ENCODE peak calls at places on chromosome 13, in eight cellular contexts. R is endodermal cell, L is thoracic aorta, I is dorsolateral prefrontal cortex, F is neural crest cell, Y is psoas muscle, T is vagina, J is A549. H is an unnamed sample.

GRCh38 chr13:80040219-80040976 is 300.5 kb downstream of the SPRY2 start:
- DNase-seq in R (no peak), L (no peak), I (no peak), F (no peak), Y (no peak), T (no peak), J (peak), H (no peak)

GRCh38 chr13:112759834-112760233 is 70.0 kb downstream of the ATP11A start:
- DNase-seq in R (no peak), L (no peak), I (no peak), F (no peak), Y (no peak), T (no peak), J (no peak), H (no peak)

GRCh38 chr13:58712191-58712590 is 1080.6 kb downstream of the PCDH17 start:
- DNase-seq in R (peak), L (no peak), I (no peak), F (no peak), Y (no peak), T (no peak), J (no peak), H (no peak)

GRCh38 chr13:50574731-50575130 is 268.8 kb downstream of the DLEU7 start:
- DNase-seq in R (no peak), L (no peak), I (no peak), F (no peak), Y (no peak), T (no peak), J (no peak), H (no peak)

GRCh38 chr13:40984670-40985366 is 34.3 kb downstream of the ELF1 start:
- DNase-seq in R (no peak), L (no peak), I (no peak), F (no peak), Y (no peak), T (no peak), J (no peak), H (no peak)

GRCh38 chr13:50450279-50450678 is 393.2 kb downstream of the DLEU7 start:
- DNase-seq in R (no peak), L (no peak), I (no peak), F (no peak), Y (no peak), T (no peak), J (no peak), H (no peak)

GRCh38 chr13:111661776-111662175 is 341.3 kb downstream of the TEX29 start:
- DNase-seq in R (no peak), L (no peak), I (no peak), F (no peak), Y (no peak), T (peak), J (no peak), H (no peak)

GRCh38 chr13:23421596-23421995 is 11.9 kb downstream of the SACS start:
- DNase-seq in R (no peak), L (no peak), I (no peak), F (no peak), Y (no peak), T (no peak), J (no peak), H (no peak)

GRCh38 chr13:30341815-30342570 is 34.6 kb upstream of the KATNAL1 start:
- DNase-seq in R (no peak), L (peak), I (peak), F (no peak), Y (peak), T (no peak), J (no peak), H (peak)

GRCh38 chr13:109840201-109840892 is 54.0 kb upstream of the IRS2 start:
- DNase-seq in R (no peak), L (no peak), I (no peak), F (no peak), Y (no peak), T (no peak), J (no peak), H (no peak)

GRCh38 chr13:81609335-81609734 is 1268.4 kb upstream of the SPRY2 start:
- DNase-seq in R (no peak), L (no peak), I (no peak), F (no peak), Y (no peak), T (no peak), J (no peak), H (no peak)

GRCh38 chr13:27533155-27533643 is 82.8 kb upstream of the MTIF3 start:
- DNase-seq in R (peak), L (no peak), I (peak), F (peak), Y (peak), T (no peak), J (peak), H (peak)

GRCh38 chr13:62212246-62212645 is 796.6 kb upstream of the PCDH20 start:
- DNase-seq in R (peak), L (no peak), I (no peak), F (no peak), Y (peak), T (no peak), J (no peak), H (no peak)

GRCh38 chr13:51919531-51919930 is 57.8 kb downstream of the CCDC70 start:
- DNase-seq in R (no peak), L (no peak), I (no peak), F (no peak), Y (no peak), T (no peak), J (no peak), H (no peak)

GRCh38 chr13:62290542-62290941 is 874.9 kb upstream of the PCDH20 start:
- DNase-seq in R (no peak), L (no peak), I (no peak), F (no peak), Y (no peak), T (no peak), J (no peak), H (no peak)

GRCh38 chr13:44052843-44053607 is 173.3 kb downstream of the LACC1 start:
- DNase-seq in R (peak), L (peak), I (peak), F (no peak), Y (no peak), T (no peak), J (no peak), H (no peak)

GRCh38 chr13:30116379-30116778 is 191.0 kb downstream of the KATNAL1 start:
- DNase-seq in R (no peak), L (no peak), I (no peak), F (no peak), Y (no peak), T (no peak), J (no peak), H (no peak)

GRCh38 chr13:32537580-32538233 is 888 bp downstream of the N4BP2L2 start:
- DNase-seq in R (peak), L (no peak), I (no peak), F (peak), Y (peak), T (no peak), J (no peak), H (peak)

GRCh38 chr13:49952168-49952567 is 16.0 kb upstream of the SPRYD7 start:
- DNase-seq in R (no peak), L (no peak), I (no peak), F (no peak), Y (no peak), T (no peak), J (no peak), H (no peak)

GRCh38 chr13:109154146-109154545 is 524.7 kb downstream of the MYO16 start:
- DNase-seq in R (no peak), L (no peak), I (no peak), F (no peak), Y (no peak), T (no peak), J (no peak), H (no peak)

GRCh38 chr13:48749699-48750473 is 96.2 kb downstream of the CYSLTR2 start:
- DNase-seq in R (peak), L (peak), I (peak), F (peak), Y (peak), T (no peak), J (peak), H (peak)

GRCh38 chr13:111385182-111385857 is 64.9 kb downstream of the TEX29 start:
- DNase-seq in R (peak), L (no peak), I (no peak), F (no peak), Y (no peak), T (no peak), J (no peak), H (no peak)

GRCh38 chr13:38656699-38657098 is 30.2 kb upstream of the FREM2 start:
- DNase-seq in R (no peak), L (no peak), I (no peak), F (no peak), Y (no peak), T (no peak), J (no peak), H (peak)

GRCh38 chr13:52395704-52396103 is 10.3 kb downstream of the THSD1 start:
- DNase-seq in R (no peak), L (no peak), I (no peak), F (no peak), Y (no peak), T (no peak), J (no peak), H (no peak)

GRCh38 chr13:39415403-39415802 is 187.6 kb downstream of the LHFPL6 start:
- DNase-seq in R (peak), L (no peak), I (no peak), F (peak), Y (peak), T (no peak), J (no peak), H (peak)

GRCh38 chr13:29454931-29455481 is 140.5 kb downstream of the SLC7A1 start:
- DNase-seq in R (peak), L (no peak), I (no peak), F (no peak), Y (no peak), T (no peak), J (peak), H (peak)

GRCh38 chr13:57352114-57352513 is 185.1 kb downstream of the PRR20E start:
- DNase-seq in R (no peak), L (no peak), I (no peak), F (no peak), Y (no peak), T (no peak), J (no peak), H (no peak)

GRCh38 chr13:95019886-95020285 is 281.4 kb downstream of the ABCC4 start:
- DNase-seq in R (no peak), L (no peak), I (no peak), F (no peak), Y (no peak), T (no peak), J (no peak), H (no peak)

DNA sequence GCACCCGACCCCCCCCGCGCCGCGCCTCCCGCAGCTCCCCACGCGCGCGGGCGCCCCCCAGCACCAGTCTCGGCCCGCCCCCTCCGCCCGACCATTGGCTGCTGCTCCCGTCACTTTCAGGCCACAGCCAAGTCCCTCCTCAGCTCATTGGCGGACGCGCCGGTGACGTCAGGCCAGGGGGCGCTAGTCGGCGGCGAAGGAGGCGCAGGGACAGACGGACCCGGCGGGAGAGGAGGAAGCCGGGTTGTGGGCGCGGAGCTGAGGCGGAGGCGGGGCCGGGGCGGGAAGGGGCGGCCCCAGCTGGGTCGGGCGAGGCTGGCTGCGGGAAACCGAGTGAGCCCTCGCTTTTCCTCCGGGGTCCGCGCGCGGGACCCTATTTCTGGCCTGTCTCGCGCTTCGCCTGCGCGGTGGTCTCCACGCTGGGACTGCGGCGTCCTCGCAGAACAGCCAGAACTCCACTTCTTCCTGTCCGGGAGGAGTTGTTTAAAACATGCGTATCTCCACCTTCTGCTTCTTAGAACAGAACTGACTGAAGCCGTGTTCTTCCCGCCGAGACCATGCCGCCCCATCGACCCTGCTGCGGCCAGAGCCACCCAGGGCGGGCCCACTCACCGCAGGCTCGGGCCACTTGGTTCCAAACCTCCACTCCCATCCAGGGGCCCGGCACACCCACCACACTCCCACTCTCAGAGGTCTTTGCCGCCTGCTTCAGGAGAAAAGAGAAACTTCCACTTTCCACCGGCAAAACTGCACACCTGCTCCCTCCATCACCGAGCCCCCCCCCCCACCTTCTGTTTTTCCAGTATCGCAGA is 459 bp upstream of the TMTC4 start:
- DNase-seq in R (peak), L (peak), I (peak), F (peak), Y (peak), T (peak), J (peak), H (peak)
- TF ChIP-seq CTCF in R (peak), L (peak), I (peak), F (no peak), Y (peak), T (peak), J (no peak), H (no peak)

DNA sequence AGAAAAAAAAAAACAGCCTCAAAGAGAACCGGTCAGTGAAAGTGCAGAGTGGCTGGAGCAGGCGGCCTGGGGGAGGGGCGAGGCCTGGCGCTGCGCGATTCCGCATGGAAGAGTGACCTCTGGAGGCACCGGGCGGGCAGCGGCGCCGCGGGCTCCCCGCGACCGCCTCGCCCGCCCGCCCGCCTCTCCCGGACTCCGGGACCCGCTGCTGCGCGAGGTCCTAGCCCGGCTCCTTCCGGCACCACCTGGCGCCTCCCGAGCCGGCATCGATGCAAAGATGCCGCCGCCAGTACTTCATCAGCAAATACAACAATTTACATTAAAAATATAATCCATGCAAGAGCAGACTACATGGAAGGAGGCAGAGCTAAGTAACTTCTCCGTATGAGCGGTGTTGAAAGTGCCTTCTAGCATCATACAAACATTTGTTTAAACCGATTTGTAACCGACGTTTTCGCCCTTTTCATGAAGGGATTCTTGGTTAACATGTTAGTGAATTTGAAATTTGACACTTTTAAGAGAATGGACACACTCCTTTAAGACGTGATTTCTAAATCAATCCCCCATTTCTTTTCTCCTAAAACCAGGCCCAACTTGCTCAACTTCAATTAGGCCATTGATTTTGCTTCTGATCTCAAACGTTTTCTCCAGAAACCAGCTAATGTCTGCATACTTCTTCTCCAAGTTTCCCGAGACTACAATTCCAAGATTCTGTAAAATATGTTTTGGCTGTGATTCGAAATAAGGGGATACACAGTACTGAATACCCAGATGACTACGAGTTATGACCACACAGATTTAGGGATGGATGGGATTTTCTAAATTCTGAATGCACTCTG is 2.1 kb downstream of the EFNB2 start:
- DNase-seq in R (peak), L (no peak), I (peak), F (peak), Y (peak), T (no peak), J (peak), H (peak)
- TF ChIP-seq CTCF in R (peak), L (peak), I (peak), F (peak), Y (peak), T (peak), J (peak), H (no peak)

GRCh38 chr13:70613295-70613694 is 505.0 kb upstream of the KLHL1 start:
- DNase-seq in R (no peak), L (no peak), I (no peak), F (no peak), Y (no peak), T (no peak), J (no peak), H (no peak)
- TF ChIP-seq CTCF in R (peak), L (no peak), I (peak), F (peak), Y (no peak), T (no peak), J (no peak), H (no peak)

GRCh38 chr13:114044486-114044885 is 70.6 kb upstream of the C13orf46 start:
- DNase-seq in R (no peak), L (no peak), I (no peak), F (no peak), Y (no peak), T (no peak), J (no peak), H (no peak)

GRCh38 chr13:114042066-114042815 is 68.4 kb upstream of the C13orf46 start:
- DNase-seq in R (no peak), L (no peak), I (no peak), F (no peak), Y (no peak), T (no peak), J (no peak), H (no peak)

GRCh38 chr13:114045113-114045735 is 71.3 kb upstream of the C13orf46 start:
- DNase-seq in R (no peak), L (no peak), I (no peak), F (no peak), Y (no peak), T (no peak), J (no peak), H (no peak)

GRCh38 chr13:114041493-114041892 is 67.6 kb upstream of the C13orf46 start:
- DNase-seq in R (no peak), L (no peak), I (no peak), F (no peak), Y (no peak), T (no peak), J (no peak), H (no peak)

GRCh38 chr13:114043421-114044053 is 69.7 kb upstream of the C13orf46 start:
- DNase-seq in R (peak), L (no peak), I (no peak), F (no peak), Y (peak), T (no peak), J (peak), H (no peak)
- TF ChIP-seq CTCF in R (peak), L (no peak), I (no peak), F (no peak), Y (peak), T (no peak), J (peak), H (no peak)

GRCh38 chr13:64071352-64071751 is 2655.7 kb upstream of the PCDH20 start:
- DNase-seq in R (no peak), L (no peak), I (no peak), F (no peak), Y (no peak), T (no peak), J (no peak), H (no peak)

GRCh38 chr13:64069892-64070291 is 2654.2 kb upstream of the PCDH20 start:
- DNase-seq in R (no peak), L (no peak), I (no peak), F (no peak), Y (no peak), T (no peak), J (no peak), H (no peak)

GRCh38 chr13:64074989-64075474 is 2659.4 kb upstream of the PCDH20 start:
- DNase-seq in R (no peak), L (no peak), I (no peak), F (no peak), Y (no peak), T (no peak), J (no peak), H (no peak)

GRCh38 chr13:64075543-64076271 is 2660.1 kb upstream of the PCDH20 start:
- DNase-seq in R (no peak), L (no peak), I (no peak), F (no peak), Y (no peak), T (no peak), J (no peak), H (no peak)

DNA sequence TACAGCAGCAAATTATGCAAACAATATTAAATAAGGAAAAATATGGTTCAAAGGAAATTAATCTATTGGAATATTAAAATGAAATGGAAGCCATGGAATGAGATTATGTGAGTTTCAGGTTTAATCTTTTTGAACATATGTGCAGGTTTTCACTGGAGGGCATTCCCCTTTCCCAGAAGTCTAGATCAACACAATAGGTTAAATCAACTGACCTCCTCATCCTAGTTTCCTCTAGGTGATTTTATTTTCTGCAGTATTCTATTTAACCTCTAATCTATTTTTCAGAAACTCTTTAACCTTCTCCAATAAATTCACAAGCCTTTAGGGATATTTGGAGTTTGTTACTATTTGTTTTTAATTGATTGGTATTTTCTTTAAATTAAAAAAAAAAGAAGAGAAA is 2657.6 kb upstream of the PCDH20 start:
- DNase-seq in R (no peak), L (no peak), I (no peak), F (no peak), Y (no peak), T (no peak), J (no peak), H (no peak)
- TF ChIP-seq CTCF in R (no peak), L (no peak), I (no peak), F (no peak), Y (no peak), T (no peak), J (no peak), H (no peak)

DNA sequence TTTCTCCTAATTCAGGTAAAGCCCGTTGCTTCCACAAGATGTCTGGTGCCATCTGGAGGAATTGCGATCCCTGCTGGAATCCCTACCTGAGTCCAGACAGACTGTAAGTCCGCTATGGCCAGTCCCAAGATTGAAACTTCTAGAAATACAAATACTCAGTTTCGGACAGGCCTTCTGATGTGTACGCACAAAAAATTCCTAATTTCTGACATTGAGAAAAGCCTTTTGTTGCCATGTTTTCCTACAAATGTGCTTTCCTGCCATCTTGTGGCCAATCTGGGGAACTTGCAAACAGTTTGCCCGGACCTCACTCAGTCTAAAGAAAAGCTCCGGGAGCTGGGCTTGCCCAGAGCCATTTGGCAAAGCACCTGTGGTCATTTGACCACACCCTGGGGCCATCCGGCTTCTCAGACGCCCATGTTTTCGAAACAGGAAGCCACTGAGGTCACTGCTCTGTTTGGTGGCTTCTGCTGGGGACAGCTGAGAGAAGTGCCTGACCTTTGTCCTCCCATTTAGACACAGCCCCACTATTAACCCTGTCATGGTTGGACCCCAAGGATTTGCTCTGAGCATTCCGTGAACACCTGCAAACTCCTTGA is 79.4 kb downstream of the SLC15A1 start:
- DNase-seq in R (peak), L (no peak), I (no peak), F (peak), Y (peak), T (no peak), J (peak), H (peak)
- TF ChIP-seq CTCF in R (peak), L (peak), I (peak), F (peak), Y (peak), T (peak), J (peak), H (peak)

GRCh38 chr13:36438594-36439483 is 6.5 kb downstream of the CCNA1 start:
- DNase-seq in R (no peak), L (no peak), I (no peak), F (no peak), Y (no peak), T (no peak), J (no peak), H (no peak)
- TF ChIP-seq CTCF in R (no peak), L (no peak), I (no peak), F (no peak), Y (no peak), T (no peak), J (no peak), H (no peak)